ENCODE peak calls at places on chromosome 17, in four cellular contexts. S is KG1; F is activated naive CD4-positive, alpha-beta T cell; D is activated CD4-positive, CD25-positive, alpha-beta regulatory T cell. C is an unnamed sample.

GRCh38 chr17:47720754-47721533 is 12.1 kb upstream of the TBX21 start:
- DNase-seq in F (peak; percentile 49), S (no peak), D (peak; percentile 86), C (no peak)

GRCh38 chr17:27396941-27397340 is 59.3 kb upstream of the KSR1 start:
- DNase-seq in S (no peak), F (no peak), D (no peak), C (no peak)

GRCh38 chr17:76262732-76263344 is 2.3 kb upstream of the UBALD2 start:
- DNase-seq in D (no peak), S (peak; percentile 47), F (no peak), C (no peak)

GRCh38 chr17:13727441-13728171 is 125.9 kb upstream of the HS3ST3A1 start:
- DNase-seq in D (no peak), S (no peak), F (no peak), C (no peak)

GRCh38 chr17:38427160-38427949 is 909 bp upstream of the ARHGAP23 start:
- DNase-seq in D (no peak), F (no peak), S (no peak), C (no peak)

GRCh38 chr17:75404739-75405364 is 626 bp downstream of the GRB2 start:
- DNase-seq in S (peak; percentile 34), F (peak; percentile 31), D (peak; percentile 19), C (peak; percentile 29)

GRCh38 chr17:8063761-8064589 is 23.5 kb downstream of the ALOX12B start:
- DNase-seq in S (no peak), F (no peak), D (no peak), C (no peak)

GRCh38 chr17:38452719-38453118 is 24.5 kb downstream of the ARHGAP23 start:
- DNase-seq in S (no peak), F (no peak), D (no peak), C (no peak)

GRCh38 chr17:17538417-17539391 is 42.5 kb upstream of the RASD1 start:
- DNase-seq in D (no peak), S (no peak), F (no peak), C (no peak)

GRCh38 chr17:50311483-50311882 is 34.4 kb upstream of the XYLT2 start:
- DNase-seq in F (no peak), D (no peak), S (no peak), C (no peak)